ENCODE peak calls at places on chromosomes 3 and 15, in seven cellular contexts. A is pancreas, C is stomach, X is AG04450, D is AG04449, R is WTC11, K is cardiac fibroblast. W is an unnamed sample.

GRCh38 chr15:95872366-95872771 is 458.1 kb upstream of the NR2F2 start:
- DNase-seq in K (peak; percentile 77), R (no peak), X (peak; percentile 33), C (no peak), D (no peak), A (no peak), W (no peak)

GRCh38 chr3:197456271-197457091 is 99.3 kb downstream of the BDH1 start:
- DNase-seq in A (peak; percentile 79), D (no peak), R (peak; percentile 82), K (peak; percentile 92), C (peak; percentile 86), X (peak; percentile 75), W (peak; percentile 95)

GRCh38 chr3:14369675-14370669 is 32.4 kb upstream of the SLC6A6 start:
- DNase-seq in C (peak; percentile 87), K (no peak), D (no peak), X (no peak), A (peak; percentile 52), R (peak; percentile 70), W (no peak)

GRCh38 chr3:129439381-129439816 is 349 bp downstream of the MBD4 start:
- DNase-seq in A (no peak), X (no peak), R (peak; percentile 37), C (peak; percentile 45), D (no peak), K (peak; percentile 40), W (no peak)

GRCh38 chr3:104908761-104909160 is 457.9 kb upstream of the ALCAM start:
- DNase-seq in K (no peak), A (no peak), X (no peak), C (no peak), D (no peak), R (no peak), W (no peak)

GRCh38 chr3:169664034-169664820 is 715 bp upstream of the MECOM start:
- DNase-seq in C (peak; percentile 43), X (no peak), K (no peak), R (no peak), D (no peak), A (peak; percentile 36), W (no peak)

GRCh38 chr15:64883997-64884511 is 27.6 kb upstream of the ANKDD1A start:
- DNase-seq in A (no peak), C (peak; percentile 47), D (peak; percentile 74), K (peak; percentile 96), X (peak; percentile 76), R (no peak), W (no peak)

GRCh38 chr3:56839784-56840724 is 38.3 kb upstream of the ARHGEF3 start:
- DNase-seq in C (no peak), X (peak; percentile 32), R (no peak), A (no peak), D (no peak), K (peak; percentile 83), W (no peak)

GRCh38 chr15:57169643-57170042 is 206.7 kb upstream of the CGNL1 start:
- DNase-seq in A (no peak), C (no peak), R (no peak), D (no peak), X (no peak), K (no peak), W (no peak)

GRCh38 chr15:65836665-65837064 is 32.6 kb upstream of the RAB11A start:
- DNase-seq in R (peak; percentile 55), K (no peak), X (no peak), D (no peak), C (no peak), A (no peak), W (no peak)

GRCh38 chr3:101858464-101858863 is 9.2 kb downstream of the NFKBIZ start:
- DNase-seq in X (no peak), D (no peak), K (peak; percentile 13), R (no peak), C (no peak), A (no peak), W (no peak)

GRCh38 chr3:127520993-127521392 is 69.5 kb downstream of the TPRA1 start:
- DNase-seq in C (no peak), R (no peak), A (no peak), X (no peak), K (no peak), D (no peak), W (no peak)

GRCh38 chr3:72152551-72153476 is 367.9 kb upstream of the PROK2 start:
- DNase-seq in X (peak; percentile 29), D (no peak), R (no peak), K (peak; percentile 69), C (peak; percentile 91), A (peak; percentile 76), W (no peak)

GRCh38 chr3:13194285-13195209 is 121.3 kb upstream of the IQSEC1 start:
- DNase-seq in D (no peak), X (no peak), C (no peak), A (no peak), R (no peak), K (no peak), W (no peak)

GRCh38 chr3:56389213-56389830 is 78.9 kb downstream of the ERC2 start:
- DNase-seq in C (no peak), R (no peak), D (no peak), A (no peak), K (no peak), X (no peak), W (no peak)

GRCh38 chr15:86555939-86556725 is 476.5 kb downstream of the AGBL1 start:
- DNase-seq in X (no peak), K (no peak), C (no peak), D (no peak), A (no peak), R (no peak), W (no peak)

GRCh38 chr3:94101860-94102259 is 39.0 kb downstream of the NSUN3 start:
- DNase-seq in D (no peak), R (no peak), X (no peak), K (peak; percentile 56), C (no peak), A (no peak), W (no peak)

GRCh38 chr3:7871161-7871560 is 630.5 kb upstream of the LMCD1 start:
- DNase-seq in C (no peak), D (no peak), X (no peak), K (no peak), R (no peak), A (no peak), W (no peak)

GRCh38 chr3:134601539-134602439 is 49.0 kb downstream of the KY start:
- DNase-seq in A (no peak), C (no peak), D (no peak), R (peak; percentile 77), K (peak; percentile 59), X (peak; percentile 32), W (peak; percentile 77)

DNA sequence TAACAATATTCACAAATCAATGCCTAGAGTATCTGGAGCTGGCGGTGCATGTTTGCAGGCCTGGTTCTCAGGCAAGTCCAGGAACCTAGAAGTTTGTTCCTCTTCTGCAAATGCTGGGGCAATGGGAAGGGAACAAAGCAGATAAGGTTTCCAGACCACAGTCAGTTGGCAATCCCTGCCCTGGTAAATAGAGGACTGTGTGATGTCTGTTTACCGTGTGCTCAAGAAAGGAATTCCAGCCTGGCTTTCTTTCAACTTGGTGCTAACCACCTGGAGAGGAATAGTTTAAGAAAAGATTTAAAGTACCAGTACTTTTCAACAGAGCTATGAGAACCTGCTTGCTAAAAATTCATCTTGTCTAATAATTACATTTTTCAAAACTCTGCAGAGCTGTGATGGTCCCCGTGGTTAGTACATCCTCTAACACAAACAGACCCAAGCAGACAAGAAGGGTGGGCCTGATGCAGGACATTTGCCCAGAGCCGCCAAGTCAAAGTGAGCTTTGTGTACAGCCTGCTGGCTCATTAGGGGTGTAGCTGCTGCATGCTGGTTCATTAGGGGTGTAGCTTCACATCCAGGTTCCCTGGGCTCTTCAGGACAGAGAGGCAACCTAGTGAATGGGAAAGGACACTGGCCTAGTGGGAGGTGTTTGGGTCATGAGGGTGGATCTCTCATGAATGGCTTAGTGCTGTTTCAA is 220.5 kb downstream of the SQOR start:
- DNase-seq in X (no peak), A (peak; percentile 33), D (no peak), K (no peak), R (no peak), C (peak; percentile 74), W (no peak)
- TF ChIP-seq CTCF in X (no peak), A (no peak), D (no peak), K (no peak), R (no peak), C (no peak), W (no peak)

DNA sequence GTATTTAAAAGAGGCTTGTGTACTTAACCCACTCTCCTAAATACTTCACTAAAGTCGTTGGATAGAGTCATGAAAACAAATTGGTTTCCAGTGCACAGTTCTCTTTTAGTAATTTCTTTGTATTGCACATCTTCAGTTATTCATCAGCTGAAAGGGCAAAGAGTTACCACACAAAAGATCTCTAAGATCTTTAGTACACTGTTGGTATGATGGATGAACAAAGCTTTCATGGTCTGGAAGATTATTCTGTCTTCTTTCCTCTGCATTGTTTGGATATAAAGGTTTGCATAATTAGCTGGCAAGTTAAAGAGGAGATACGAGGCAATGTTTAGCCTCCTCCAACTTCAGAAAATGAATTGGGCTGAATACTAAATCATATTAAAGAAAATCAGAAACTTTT is 40.5 kb downstream of the BCHE start:
- DNase-seq in R (no peak), C (no peak), X (no peak), D (no peak), K (no peak), A (no peak), W (no peak)
- TF ChIP-seq CTCF in R (no peak), C (no peak), X (no peak), D (no peak), K (no peak), A (no peak), W (no peak)

GRCh38 chr3:27721717-27722564 is at the start of gene EOMES:
- DNase-seq in A (peak; percentile 56), K (peak; percentile 60), X (no peak), D (no peak), R (peak; percentile 81), C (peak; percentile 47), W (no peak)

GRCh38 chr3:27719306-27720003 is 2.7 kb downstream of the EOMES start:
- DNase-seq in A (no peak), D (no peak), X (no peak), C (no peak), K (no peak), R (no peak), W (no peak)

GRCh38 chr3:27722957-27723802 is 1.1 kb upstream of the EOMES start:
- DNase-seq in D (no peak), K (peak; percentile 35), A (no peak), R (no peak), X (no peak), C (no peak), W (no peak)

GRCh38 chr3:27720029-27720518 is 2.0 kb downstream of the EOMES start:
- DNase-seq in A (no peak), R (no peak), D (no peak), X (no peak), K (no peak), C (no peak), W (no peak)

GRCh38 chr3:27720899-27721716 is 1.0 kb downstream of the EOMES start:
- DNase-seq in X (no peak), D (no peak), C (no peak), A (no peak), R (peak; percentile 63), K (no peak), W (no peak)
- TF ChIP-seq CTCF in X (peak; percentile 4), D (peak; percentile 23), C (no peak), A (no peak), R (no peak), K (no peak), W (peak; percentile 62)

GRCh38 chr3:81003008-81003407 is 758.4 kb downstream of the GBE1 start:
- DNase-seq in R (no peak), X (no peak), A (no peak), K (no peak), C (no peak), D (no peak), W (no peak)

GRCh38 chr3:81003817-81004216 is 757.6 kb downstream of the GBE1 start:
- DNase-seq in X (no peak), K (no peak), C (no peak), R (no peak), A (no peak), D (no peak), W (no peak)

GRCh38 chr3:81005992-81006391 is 755.5 kb downstream of the GBE1 start:
- DNase-seq in R (no peak), K (no peak), A (no peak), C (no peak), X (no peak), D (no peak), W (no peak)
- TF ChIP-seq CTCF in R (no peak), K (no peak), A (no peak), C (no peak), X (no peak), D (no peak), W (peak; percentile 18)

W was measured in chondrocyte.